ENCODE peak calls at places on chromosome 18, in five cellular contexts. H, B, D, J and K are unnamed samples.
A peak's percentile ranks its signal among the peaks of the same experiment; 100 is the strongest.

GRCh38 chr18:77248873-77249582 is 620 bp upstream of the GALR1 start:
- DNase-seq in H (no peak), B (no peak), D (no peak), J (no peak), K (no peak)

GRCh38 chr18:44884446-44884845 is 203.8 kb downstream of the SETBP1 start:
- DNase-seq in H (no peak), B (no peak), D (no peak), J (no peak), K (no peak)

GRCh38 chr18:63157293-63158011 is 162.1 kb downstream of the BCL2 start:
- DNase-seq in H (no peak), B (no peak), D (no peak), J (no peak), K (no peak)

GRCh38 chr18:24790347-24790746 is 329.9 kb downstream of the HRH4 start:
- DNase-seq in H (no peak), B (no peak), D (no peak), J (no peak), K (no peak)

GRCh38 chr18:73908323-73908722 is 239.3 kb downstream of the FBXO15 start:
- DNase-seq in H (no peak), B (no peak), D (peak; percentile 6), J (peak; percentile 4), K (no peak)

GRCh38 chr18:59898609-59899297 is 1.0 kb upstream of the PMAIP1 start:
- DNase-seq in H (no peak), B (no peak), D (no peak), J (no peak), K (no peak)

GRCh38 chr18:3266062-3266608 is 4.2 kb downstream of the MYL12B start:
- DNase-seq in H (no peak), B (no peak), D (no peak), J (no peak), K (no peak)

GRCh38 chr18:26524952-26525351 is 23.4 kb downstream of the KCTD1 start:
- DNase-seq in H (no peak), B (no peak), D (no peak), J (no peak), K (no peak)

GRCh38 chr18:65968605-65969004 is 217.8 kb downstream of the CDH7 start:
- DNase-seq in H (no peak), B (no peak), D (no peak), J (peak; percentile 0), K (no peak)

GRCh38 chr18:61732854-61733253 is 160.0 kb downstream of the RNF152 start:
- DNase-seq in H (no peak), B (no peak), D (no peak), J (no peak), K (no peak)